ENCODE peak calls at places on chromosomes 13 and 19, in ten cellular contexts. N is germinal center; Y is fibroblast of mammary gland; J is naive thymus-derived CD8-positive, alpha-beta T cell; A is NCI-H146; Q is GM04503; K is activated naive CD8-positive, alpha-beta T cell treated with anti-CD3 and anti-CD28 coated beads, Interleukin-2, amount 50 U/mL, for 24 hours; U is Karpas-422; M is cardiac fibroblast; X is activated CD8-positive, alpha-beta T cell treated with anti-CD3 and anti-CD28 coated beads, Interleukin-2, amount 10 ng/mL, durations not matched to agents 7 days and 5 days. H is an unnamed sample.

GRCh38 chr19:38742296-38742695 is 2.0 kb downstream of the CAPN12 start:
- DNase-seq in Q (no peak), Y (no peak), M (no peak), N (no peak), J (no peak), U (no peak), A (no peak), X (no peak), K (no peak), H (no peak)

GRCh38 chr13:99992376-99992775 is 10.8 kb downstream of the ZIC2 start:
- DNase-seq in Q (no peak), K (no peak), A (peak), J (no peak), M (no peak), X (no peak), N (no peak), Y (no peak), U (no peak), H (no peak)

GRCh38 chr13:78160793-78161192 is 242.2 kb upstream of the EDNRB start:
- DNase-seq in M (peak), X (no peak), N (no peak), Q (peak), Y (peak), K (no peak), U (no peak), J (no peak), A (peak), H (no peak)

GRCh38 chr19:12126707-12127106 is 13.4 kb downstream of the ZNF20 start:
- DNase-seq in N (peak), M (peak), A (peak), U (peak), Q (no peak), X (no peak), K (peak), Y (peak), J (no peak), H (no peak)

GRCh38 chr13:27360562-27360961 is 63.9 kb upstream of the GTF3A start:
- DNase-seq in J (no peak), X (no peak), Y (no peak), U (no peak), M (no peak), A (no peak), N (no peak), K (no peak), Q (no peak), H (no peak)

GRCh38 chr19:34639491-34640085 is 37.4 kb downstream of the SCGB2B2 start:
- DNase-seq in N (peak), A (peak), J (peak), U (peak), Y (peak), Q (peak), X (peak), K (peak), M (peak), H (peak)

GRCh38 chr13:73368608-73369007 is 309.8 kb downstream of the KLF5 start:
- DNase-seq in M (no peak), N (no peak), A (no peak), X (no peak), K (no peak), Q (no peak), U (no peak), Y (no peak), J (no peak), H (no peak)

GRCh38 chr13:67966065-67966464 is 735.9 kb upstream of the PCDH9 start:
- DNase-seq in Q (no peak), Y (no peak), A (no peak), X (no peak), N (no peak), M (no peak), U (no peak), K (no peak), J (no peak), H (no peak)

GRCh38 chr13:48220592-48221300 is 12.3 kb upstream of the ITM2B start:
- DNase-seq in N (no peak), K (no peak), M (no peak), A (no peak), U (no peak), X (no peak), Y (no peak), J (no peak), Q (no peak), H (no peak)

GRCh38 chr19:12774588-12775555 is at the start of gene HOOK2:
- DNase-seq in A (peak), X (no peak), M (no peak), Q (no peak), K (no peak), N (no peak), Y (no peak), J (peak), U (no peak), H (peak)

H was measured in NCI-H748 treated with DMSO at 0.1 percent for 48 hours.